ENCODE peak calls at places on chromosomes 12 and 14, in ten cellular contexts. Y, O, Q, E, R, V, S, D, H and U are unnamed samples.

GRCh38 chr12:95533985-95534384 is 17.3 kb downstream of the USP44 start:
- DNase-seq in Y (no peak), O (no peak), Q (no peak), E (no peak), R (no peak), V (no peak), S (no peak), D (no peak), H (no peak), U (no peak)

GRCh38 chr12:92411687-92412086 is 266.0 kb upstream of the BTG1 start:
- DNase-seq in Y (no peak), O (no peak), Q (no peak), E (no peak), R (no peak), V (no peak), S (no peak), D (no peak), H (no peak), U (no peak)

GRCh38 chr12:89777685-89778379 is 69.2 kb upstream of the ATP2B1 start:
- DNase-seq in Y (no peak), O (no peak), Q (no peak), E (no peak), R (no peak), V (no peak), S (no peak), D (no peak), H (no peak), U (no peak)

GRCh38 chr12:53344824-53345485 is 8.8 kb upstream of the SP7 start:
- DNase-seq in Y (peak; percentile 66), O (peak; percentile 73), Q (peak; percentile 78), E (peak; percentile 59), R (peak; percentile 58), V (no peak), S (peak; percentile 85), D (peak; percentile 73), H (peak; percentile 51), U (no peak)

GRCh38 chr12:104130760-104131159 is 7.2 kb downstream of the NFYB start:
- DNase-seq in Y (no peak), O (peak; percentile 15), Q (no peak), E (no peak), R (no peak), V (no peak), S (no peak), D (no peak), H (no peak), U (no peak)

GRCh38 chr14:93543766-93544165 is 113.0 kb downstream of the UNC79 start:
- DNase-seq in Y (peak; percentile 12), O (peak; percentile 8), Q (no peak), E (no peak), R (peak; percentile 41), V (no peak), S (no peak), D (no peak), H (no peak), U (no peak)

GRCh38 chr12:30622509-30622908 is 73.2 kb downstream of the IPO8 start:
- DNase-seq in Y (no peak), O (peak; percentile 61), Q (no peak), E (no peak), R (no peak), V (no peak), S (no peak), D (no peak), H (no peak), U (peak; percentile 23)

GRCh38 chr12:18752280-18752920 is 14.5 kb downstream of the CAPZA3 start:
- DNase-seq in Y (peak; percentile 7), O (peak; percentile 96), Q (no peak), E (no peak), R (no peak), V (peak; percentile 75), S (peak; percentile 54), D (no peak), H (no peak), U (peak; percentile 15)

GRCh38 chr12:7832059-7832696 is 40.5 kb downstream of the SLC2A14 start:
- DNase-seq in Y (no peak), O (peak; percentile 67), Q (no peak), E (no peak), R (peak; percentile 78), V (peak; percentile 15), S (no peak), D (no peak), H (no peak), U (no peak)

GRCh38 chr14:72565200-72565599 is 328.7 kb downstream of the DPF3 start:
- DNase-seq in Y (no peak), O (no peak), Q (no peak), E (no peak), R (no peak), V (no peak), S (peak; percentile 67), D (no peak), H (no peak), U (no peak)

GRCh38 chr12:124289634-124290600 is 5.0 kb upstream of the RFLNA start:
- DNase-seq in Y (no peak), O (peak; percentile 71), Q (no peak), E (no peak), R (no peak), V (no peak), S (no peak), D (no peak), H (no peak), U (no peak)

GRCh38 chr12:116104167-116104750 is 173.2 kb downstream of the MED13L start:
- DNase-seq in Y (no peak), O (no peak), Q (no peak), E (no peak), R (no peak), V (no peak), S (no peak), D (no peak), H (no peak), U (no peak)

GRCh38 chr14:44833376-44833775 is 128.4 kb downstream of the KLHL28 start:
- DNase-seq in Y (peak; percentile 58), O (peak; percentile 2), Q (no peak), E (no peak), R (no peak), V (no peak), S (no peak), D (no peak), H (no peak), U (peak; percentile 56)

GRCh38 chr12:31773223-31773750 is 44.5 kb upstream of the AMN1 start:
- DNase-seq in Y (no peak), O (no peak), Q (no peak), E (no peak), R (no peak), V (no peak), S (no peak), D (no peak), H (no peak), U (no peak)

GRCh38 chr14:96464136-96464535 is 38.0 kb upstream of the PAPOLA start:
- DNase-seq in Y (no peak), O (no peak), Q (no peak), E (no peak), R (no peak), V (no peak), S (no peak), D (no peak), H (no peak), U (no peak)

GRCh38 chr12:62910549-62911169 is 24.3 kb downstream of the PPM1H start:
- DNase-seq in Y (no peak), O (no peak), Q (no peak), E (no peak), R (no peak), V (no peak), S (no peak), D (peak; percentile 62), H (no peak), U (no peak)

GRCh38 chr12:5022465-5023061 is 21.1 kb upstream of the KCNA5 start:
- DNase-seq in Y (peak; percentile 54), O (peak; percentile 42), Q (peak; percentile 36), E (no peak), R (peak; percentile 20), V (no peak), S (no peak), D (peak; percentile 44), H (no peak), U (no peak)

GRCh38 chr12:59040043-59040442 is 119.7 kb upstream of the LRIG3 start:
- DNase-seq in Y (no peak), O (no peak), Q (no peak), E (no peak), R (no peak), V (no peak), S (no peak), D (no peak), H (no peak), U (no peak)

GRCh38 chr12:123571343-123571813 is 13.0 kb upstream of the TMED2 start:
- DNase-seq in Y (no peak), O (peak; percentile 75), Q (peak; percentile 16), E (no peak), R (no peak), V (peak; percentile 39), S (peak; percentile 65), D (peak; percentile 27), H (no peak), U (peak; percentile 32)

GRCh38 chr12:86006727-86007126 is 132.6 kb downstream of the NTS start:
- DNase-seq in Y (no peak), O (no peak), Q (no peak), E (no peak), R (no peak), V (no peak), S (no peak), D (no peak), H (no peak), U (no peak)

GRCh38 chr14:67492538-67492937 is 4.0 kb upstream of the TMEM229B start:
- DNase-seq in Y (no peak), O (no peak), Q (no peak), E (no peak), R (no peak), V (no peak), S (no peak), D (no peak), H (no peak), U (no peak)

GRCh38 chr14:77470192-77470870 is 12.4 kb downstream of the AHSA1 start:
- DNase-seq in Y (no peak), O (no peak), Q (peak; percentile 70), E (no peak), R (no peak), V (no peak), S (no peak), D (no peak), H (no peak), U (no peak)

GRCh38 chr14:69906201-69906600 is 27.0 kb downstream of the SMOC1 start:
- DNase-seq in Y (no peak), O (no peak), Q (no peak), E (no peak), R (no peak), V (no peak), S (no peak), D (no peak), H (no peak), U (no peak)

GRCh38 chr12:112190626-112191025 is 65.3 kb downstream of the TRAFD1 start:
- DNase-seq in Y (no peak), O (no peak), Q (peak; percentile 77), E (no peak), R (no peak), V (no peak), S (no peak), D (peak; percentile 75), H (no peak), U (no peak)

GRCh38 chr12:20212036-20212435 is 156.3 kb upstream of the PDE3A start:
- DNase-seq in Y (peak; percentile 21), O (peak; percentile 31), Q (no peak), E (no peak), R (no peak), V (peak; percentile 2), S (no peak), D (no peak), H (no peak), U (peak; percentile 29)

GRCh38 chr14:22769369-22769768 is 2.9 kb downstream of the OXA1L start:
- DNase-seq in Y (no peak), O (no peak), Q (no peak), E (no peak), R (no peak), V (no peak), S (no peak), D (no peak), H (no peak), U (no peak)

GRCh38 chr12:52433501-52434095 is 573 bp downstream of the KRT75 start:
- DNase-seq in Y (no peak), O (no peak), Q (no peak), E (no peak), R (no peak), V (no peak), S (no peak), D (no peak), H (no peak), U (no peak)

GRCh38 chr14:68292467-68293334 is 473.1 kb downstream of the RAD51B start:
- DNase-seq in Y (no peak), O (no peak), Q (peak; percentile 64), E (no peak), R (no peak), V (no peak), S (no peak), D (no peak), H (no peak), U (no peak)